ENCODE peak calls at places on chromosomes 11 and 22, in eight cellular contexts. G, Q, W, S, A, L, M and C are unnamed samples. For H3K4me1, the result is how much of the 10 kb centered on the place peaks cover.

GRCh38 chr11:106424111-106424510 is 346.6 kb downstream of the AASDHPPT start:
- DNase-seq in M (no peak), Q (no peak), G (no peak), L (no peak), W (peak), A (no peak), S (no peak), C (peak)

GRCh38 chr11:118973985-118974384 is 2.4 kb downstream of the FOXR1 start:
- DNase-seq in W (no peak), S (no peak), A (no peak), M (no peak), L (no peak), G (no peak), Q (no peak), C (no peak)

GRCh38 chr11:36010010-36010740 is 66.3 kb downstream of the LDLRAD3 start:
- DNase-seq in S (no peak), L (no peak), M (no peak), G (no peak), A (no peak), W (no peak), Q (no peak), C (no peak)

GRCh38 chr11:75275581-75275980 is 35.0 kb downstream of the TPBGL start:
- DNase-seq in S (peak), G (no peak), L (no peak), W (no peak), Q (no peak), A (peak), M (peak), C (no peak)

GRCh38 chr11:74936976-74937375 is 11.9 kb downstream of the XRRA1 start:
- DNase-seq in S (no peak), M (no peak), L (no peak), G (no peak), Q (no peak), W (no peak), A (no peak), C (no peak)

GRCh38 chr11:76680517-76681425 is 10.2 kb upstream of the LRRC32 start:
- DNase-seq in Q (peak), M (no peak), A (no peak), L (peak), S (peak), G (peak), W (peak), C (peak)

GRCh38 chr22:46660604-46661201 is 40.5 kb downstream of the GRAMD4 start:
- DNase-seq in W (no peak), Q (no peak), M (no peak), A (peak), S (peak), L (no peak), G (peak), C (peak)

GRCh38 chr11:28899706-28900105 is 791.5 kb downstream of the METTL15 start:
- DNase-seq in L (no peak), S (no peak), W (no peak), G (no peak), M (no peak), Q (no peak), A (no peak), C (no peak)

GRCh38 chr22:44395116-44396005 is 82.6 kb upstream of the SHISAL1 start:
- DNase-seq in W (no peak), M (no peak), Q (no peak), G (peak), L (no peak), S (peak), A (peak), C (no peak)

GRCh38 chr11:30889116-30889765 is 303.1 kb upstream of the MPPED2 start:
- DNase-seq in M (no peak), G (no peak), L (no peak), A (no peak), Q (no peak), W (no peak), S (no peak), C (peak)

GRCh38 chr11:71425851-71426250 is 22.3 kb downstream of the DHCR7 start:
- DNase-seq in M (no peak), G (no peak), L (no peak), S (no peak), Q (no peak), A (no peak), W (no peak), C (no peak)

GRCh38 chr11:68402355-68403031 is 58.1 kb upstream of the PPP6R3 start:
- DNase-seq in W (no peak), G (no peak), S (no peak), L (no peak), Q (no peak), M (no peak), A (no peak), C (no peak)

GRCh38 chr22:40094449-40094848 is 83.3 kb upstream of the TNRC6B start:
- DNase-seq in G (no peak), A (no peak), L (no peak), Q (no peak), S (no peak), W (no peak), M (no peak), C (no peak)

GRCh38 chr11:73931039-73931645 is 19.7 kb upstream of the DNAJB13 start:
- DNase-seq in W (peak), A (no peak), L (peak), M (no peak), G (peak), Q (peak), S (no peak), C (peak)

GRCh38 chr11:76230392-76230791 is 24.1 kb upstream of the WNT11 start:
- DNase-seq in A (peak), Q (no peak), S (no peak), G (peak), M (no peak), W (no peak), L (no peak), C (no peak)

GRCh38 chr22:41401781-41402648 is 20.3 kb downstream of the TEF start:
- DNase-seq in A (peak), L (no peak), G (peak), S (peak), Q (peak), W (peak), M (no peak), C (peak)

GRCh38 chr11:12276356-12276755 is 101.0 kb upstream of the PARVA start:
- DNase-seq in G (no peak), A (peak), W (no peak), Q (no peak), L (no peak), M (no peak), S (no peak), C (no peak)

GRCh38 chr22:38567531-38568245 is 2.3 kb downstream of the DMC1 start:
- DNase-seq in L (no peak), W (no peak), M (no peak), G (no peak), Q (no peak), A (no peak), S (no peak), C (no peak)

GRCh38 chr11:67435727-67436458 is 1.6 kb downstream of the PTPRCAP start:
- DNase-seq in G (no peak), S (no peak), A (peak), L (no peak), Q (no peak), W (no peak), M (no peak), C (no peak)

GRCh38 chr11:61353109-61354067 is 8.3 kb downstream of the CYB561A3 start:
- DNase-seq in M (no peak), W (no peak), A (no peak), S (peak), Q (no peak), L (no peak), G (no peak), C (no peak)

GRCh38 chr22:37337204-37337943 is 55.1 kb downstream of the CYTH4 start:
- DNase-seq in Q (no peak), G (no peak), L (no peak), S (no peak), W (no peak), A (no peak), M (no peak), C (no peak)

GRCh38 chr22:33562484-33562883 is 357.8 kb downstream of the LARGE1 start:
- DNase-seq in M (no peak), Q (no peak), L (no peak), S (no peak), A (no peak), G (no peak), W (no peak), C (no peak)

GRCh38 chr22:39405346-39406085 is 5.9 kb downstream of the TAB1 start:
- DNase-seq in S (no peak), G (no peak), M (no peak), Q (no peak), A (peak), L (no peak), W (no peak), C (no peak)

GRCh38 chr11:61541568-61541967 is 33.0 kb downstream of the LRRC10B start:
- DNase-seq in S (no peak), A (no peak), G (peak), Q (peak), M (no peak), W (no peak), L (peak), C (peak)

GRCh38 chr11:69352715-69353325 is 58.9 kb downstream of the MYEOV start:
- DNase-seq in Q (peak), W (peak), M (no peak), A (no peak), L (peak), S (peak), G (no peak), C (peak)

GRCh38 chr11:60887531-60887930 is 18.9 kb downstream of the PRPF19 start:
- DNase-seq in M (no peak), S (peak), L (peak), W (peak), G (peak), A (no peak), Q (peak), C (peak)

GRCh38 chr11:130612291-130612802 is 163.9 kb downstream of the ADAMTS15 start:
- DNase-seq in L (no peak), M (no peak), W (no peak), S (no peak), A (no peak), G (no peak), Q (peak), C (no peak)

GRCh38 chr11:105156720-105157119 is 17.2 kb upstream of the CARD18 start:
- DNase-seq in S (no peak), A (no peak), G (no peak), L (no peak), M (no peak), W (no peak), Q (no peak), C (no peak)

GRCh38 chr11:17635551-17635938 is 83.8 kb upstream of the MYOD1 start:
- DNase-seq in G (peak), M (no peak), Q (no peak), A (no peak), W (no peak), S (no peak), L (no peak), C (no peak)

GRCh38 chr11:37087650-37088572 is 489.9 kb upstream of the RAG2 start:
- DNase-seq in W (no peak), M (no peak), Q (no peak), G (no peak), A (no peak), L (no peak), S (no peak), C (no peak)

GRCh38 chr11:76302707-76303395 is 78.1 kb downstream of the THAP12 start:
- DNase-seq in L (no peak), W (no peak), G (no peak), A (no peak), Q (no peak), S (no peak), M (no peak), C (no peak)

DNA sequence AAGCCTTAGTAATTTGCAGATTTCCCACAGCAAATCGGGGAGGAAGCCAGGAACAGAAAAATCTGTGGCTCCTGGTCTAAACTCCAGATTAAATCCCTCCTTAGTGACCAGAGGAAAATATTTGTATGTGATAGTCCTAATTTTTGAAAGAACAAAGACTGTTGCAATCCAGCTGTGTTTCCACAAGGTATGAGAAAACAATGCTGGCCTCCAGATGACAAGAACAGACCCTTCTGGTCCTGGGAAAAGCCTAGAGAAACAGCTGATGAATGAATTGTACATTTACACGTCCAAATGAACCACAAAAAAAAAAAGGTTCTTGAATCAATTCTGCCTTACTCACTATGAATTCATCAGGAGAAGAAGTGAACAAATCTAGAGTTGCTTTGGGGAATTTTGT is 63.7 kb downstream of the ETS1 start:
- DNase-seq in G (no peak), Q (no peak), A (no peak), S (no peak), W (no peak), M (no peak), L (no peak), C (no peak)
- H3K4me3 ChIP-seq in G (no peak), Q (no peak), A (no peak), S (no peak), W (no peak), M (no peak), L (no peak), C (peak)

GRCh38 chr11:111395749-111396148 is 16.7 kb upstream of the POU2AF1 start:
- DNase-seq in S (no peak), L (no peak), W (no peak), Q (no peak), M (no peak), G (no peak), A (no peak), C (no peak)

GRCh38 chr11:111393096-111393495 is 14.0 kb upstream of the POU2AF1 start:
- DNase-seq in S (no peak), Q (no peak), L (no peak), G (no peak), M (no peak), W (no peak), A (no peak), C (no peak)

GRCh38 chr11:111392552-111392951 is 13.5 kb upstream of the POU2AF1 start:
- DNase-seq in W (no peak), M (no peak), A (no peak), S (no peak), Q (no peak), L (no peak), G (no peak), C (no peak)

GRCh38 chr11:111393585-111393984 is 14.5 kb upstream of the POU2AF1 start:
- DNase-seq in L (no peak), M (no peak), A (no peak), W (no peak), Q (no peak), S (no peak), G (no peak), C (no peak)

DNA sequence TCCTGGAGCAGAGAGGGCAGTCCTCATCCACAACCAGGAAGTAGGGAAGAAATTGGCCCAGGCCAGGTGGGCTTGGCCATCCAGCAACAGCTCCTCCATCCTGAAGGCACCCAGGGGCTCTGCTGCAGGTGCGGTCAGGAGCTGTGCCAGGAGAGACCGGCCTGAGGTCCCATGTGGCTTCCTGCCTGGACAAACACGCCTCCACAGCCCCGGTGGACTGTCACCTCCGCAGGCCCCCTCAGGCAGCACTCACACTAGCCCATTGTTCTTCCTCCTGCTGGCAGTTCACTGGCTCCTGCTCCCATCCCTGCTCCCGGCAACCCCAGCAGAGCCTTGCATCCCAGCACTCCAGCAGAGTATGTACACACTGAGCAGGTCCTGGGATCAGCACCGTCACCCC is 16.0 kb upstream of the POU2AF1 start:
- DNase-seq in G (no peak), L (no peak), W (no peak), A (no peak), S (no peak), M (no peak), Q (no peak), C (no peak)
- H3K4me1 ChIP-seq in G (under half), L (under half), W (under half), A (under half), S (under half), M (under half), Q (under half), C (under half)

DNA sequence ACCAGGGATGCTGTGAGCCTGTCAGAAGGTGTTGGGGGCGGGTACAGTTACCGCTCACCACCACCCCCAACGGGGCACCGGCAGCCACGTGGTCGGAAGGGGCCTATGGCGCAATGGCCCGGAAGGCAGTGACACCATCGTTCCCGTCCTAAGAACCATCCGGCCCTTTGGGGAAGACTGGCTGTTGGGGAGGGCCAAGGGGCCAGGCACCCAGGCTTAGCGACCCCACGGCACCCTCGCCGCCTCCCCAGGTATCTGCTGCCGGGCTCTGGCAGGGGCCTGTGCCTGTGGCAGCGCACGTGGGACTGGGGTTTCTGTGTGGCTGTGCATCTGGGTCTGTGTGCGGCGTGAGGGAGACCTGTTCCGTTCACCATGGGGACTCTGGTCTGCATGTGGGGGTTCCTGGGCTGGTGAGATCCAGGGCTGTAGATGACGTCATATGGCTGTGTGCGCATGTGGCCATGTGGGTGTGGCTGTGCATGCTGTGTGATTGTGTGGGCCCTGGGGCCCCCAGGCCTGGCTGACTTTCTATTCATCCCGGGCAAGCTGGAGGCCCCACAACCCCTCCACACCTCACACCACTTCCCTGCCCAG is 703 bp downstream of the OSM start:
- DNase-seq in W (no peak), S (peak), G (no peak), L (no peak), A (peak), Q (no peak), M (peak), C (no peak)
- H3K4me3 ChIP-seq in W (no peak), S (no peak), G (no peak), L (no peak), A (no peak), Q (no peak), M (peak), C (no peak)

GRCh38 chr11:3905080-3905953 is 49.9 kb downstream of the STIM1 start:
- DNase-seq in A (no peak), M (no peak), W (peak), G (no peak), L (peak), S (peak), Q (peak), C (no peak)
- H3K4me1 ChIP-seq in A (under half), M (under half), W (under half), G (under half), L (under half), S (under half), Q (half or more), C (under half)